ENCODE peak calls at places on chromosomes 16 and 17, in six cellular contexts. M, N, I, G, F and C are unnamed samples.

GRCh38 chr17:77701996-77702395 is 256.5 kb upstream of the TNRC6C start:
- DNase-seq in N (no peak), G (no peak), I (no peak), F (no peak), M (no peak), C (peak)

GRCh38 chr16:86554599-86554916 is 477 bp downstream of the MTHFSD start:
- DNase-seq in M (peak), N (no peak), F (peak), G (no peak), I (no peak), C (no peak)

GRCh38 chr16:56506941-56507340 is 12.9 kb downstream of the BBS2 start:
- DNase-seq in I (peak), M (no peak), F (peak), G (peak), N (no peak), C (no peak)

GRCh38 chr16:89613101-89613953 is at the start of gene DPEP1:
- DNase-seq in M (no peak), F (no peak), G (no peak), I (no peak), N (no peak), C (peak)

GRCh38 chr17:73622381-73622780 is 21.9 kb downstream of the SDK2 start:
- DNase-seq in M (no peak), G (no peak), N (no peak), I (no peak), F (no peak), C (no peak)

GRCh38 chr17:78341559-78342437 is 18.1 kb downstream of the SOCS3 start:
- DNase-seq in F (peak), N (peak), I (peak), M (no peak), G (peak), C (peak)

GRCh38 chr17:29080323-29080722 is 37.4 kb downstream of the PIPOX start:
- DNase-seq in F (no peak), I (no peak), N (no peak), G (no peak), M (no peak), C (no peak)

GRCh38 chr17:65005858-65006257 is 50.7 kb downstream of the GNA13 start:
- DNase-seq in F (no peak), N (no peak), I (no peak), M (no peak), G (no peak), C (no peak)

GRCh38 chr17:39541652-39542051 is 66.1 kb downstream of the NEUROD2 start:
- DNase-seq in F (peak), M (no peak), G (no peak), I (no peak), N (no peak), C (no peak)

GRCh38 chr16:2968368-2968737 is 795 bp upstream of the PAQR4 start:
- DNase-seq in I (no peak), M (peak), N (no peak), F (no peak), G (no peak), C (no peak)

GRCh38 chr16:67428146-67428731 is 2.7 kb upstream of the HSD11B2 start:
- DNase-seq in I (peak), G (peak), F (peak), M (peak), N (peak), C (peak)

GRCh38 chr17:77512062-77512946 is 371.5 kb downstream of the SEC14L1 start:
- DNase-seq in M (no peak), I (no peak), G (no peak), F (no peak), N (no peak), C (no peak)

GRCh38 chr17:34663714-34664113 is 84.3 kb downstream of the TMEM132E start:
- DNase-seq in G (no peak), F (no peak), N (no peak), I (no peak), M (no peak), C (no peak)

GRCh38 chr16:21156767-21157467 is 1.6 kb upstream of the LDAF1 start:
- DNase-seq in I (peak), F (peak), G (peak), M (peak), N (peak), C (peak)

GRCh38 chr17:64041912-64042311 is 21.5 kb upstream of the ICAM2 start:
- DNase-seq in G (no peak), I (no peak), N (no peak), M (no peak), F (no peak), C (no peak)

GRCh38 chr17:37792787-37793186 is 47.9 kb upstream of the HNF1B start:
- DNase-seq in G (peak), N (no peak), F (peak), M (no peak), I (peak), C (no peak)

GRCh38 chr16:3752984-3753383 is 35.7 kb upstream of the TRAP1 start:
- DNase-seq in I (no peak), F (no peak), M (no peak), N (no peak), G (peak), C (no peak)

GRCh38 chr17:77686903-77687302 is 271.6 kb upstream of the TNRC6C start:
- DNase-seq in G (no peak), M (no peak), I (no peak), F (no peak), N (no peak), C (no peak)

GRCh38 chr16:23288726-23289512 is 13.2 kb upstream of the SCNN1B start:
- DNase-seq in F (no peak), G (no peak), M (peak), I (no peak), N (no peak), C (no peak)

GRCh38 chr16:71537643-71538042 is 11.4 kb downstream of the CHST4 start:
- DNase-seq in I (peak), G (peak), F (peak), M (peak), N (no peak), C (peak)

GRCh38 chr17:65405563-65405962 is 155.9 kb downstream of the AXIN2 start:
- DNase-seq in N (no peak), M (no peak), F (no peak), I (no peak), G (no peak), C (no peak)

GRCh38 chr16:14186954-14187306 is 115.8 kb downstream of the MRTFB start:
- DNase-seq in F (peak), G (no peak), I (no peak), M (no peak), N (no peak), C (no peak)

GRCh38 chr16:14187517-14188338 is 116.6 kb downstream of the MRTFB start:
- DNase-seq in M (no peak), N (no peak), I (no peak), F (peak), G (no peak), C (no peak)

GRCh38 chr16:14181371-14182050 is 110.4 kb downstream of the MRTFB start:
- DNase-seq in N (no peak), G (peak), F (peak), I (peak), M (no peak), C (no peak)

GRCh38 chr16:14182999-14183398 is 111.9 kb downstream of the MRTFB start:
- DNase-seq in G (no peak), M (no peak), F (no peak), N (no peak), I (no peak), C (no peak)

GRCh38 chr16:14186007-14186953 is 115.2 kb downstream of the MRTFB start:
- DNase-seq in M (peak), I (peak), G (peak), F (peak), N (peak), C (peak)
- H2AFZ ChIP-seq in M (no peak), I (peak), G (peak), F (peak), N (peak), C (no peak)

DNA sequence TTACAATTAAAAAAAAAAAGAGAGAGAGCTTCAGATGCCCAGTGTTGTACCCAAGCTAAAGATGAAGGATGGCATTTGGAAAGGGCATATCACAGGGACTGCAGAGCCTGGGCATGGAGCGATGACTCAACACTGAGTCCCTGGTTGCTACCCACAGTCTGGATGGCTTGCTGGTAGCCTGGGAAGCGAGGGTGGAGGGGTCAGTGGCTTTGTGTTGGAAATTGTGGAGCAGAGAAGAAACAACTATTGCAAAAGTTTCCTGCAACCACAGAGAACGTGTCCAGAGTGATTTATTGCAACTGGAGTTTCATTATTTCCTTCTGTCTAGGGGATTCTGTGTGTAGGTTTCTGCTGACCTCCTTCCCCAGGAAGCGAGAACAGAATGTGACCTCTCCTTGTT is 414.6 kb downstream of the SHISA9 start:
- DNase-seq in I (no peak), F (no peak), G (peak), M (no peak), N (no peak), C (no peak)
- H2AFZ ChIP-seq in I (no peak), F (no peak), G (no peak), M (no peak), N (no peak), C (no peak)

DNA sequence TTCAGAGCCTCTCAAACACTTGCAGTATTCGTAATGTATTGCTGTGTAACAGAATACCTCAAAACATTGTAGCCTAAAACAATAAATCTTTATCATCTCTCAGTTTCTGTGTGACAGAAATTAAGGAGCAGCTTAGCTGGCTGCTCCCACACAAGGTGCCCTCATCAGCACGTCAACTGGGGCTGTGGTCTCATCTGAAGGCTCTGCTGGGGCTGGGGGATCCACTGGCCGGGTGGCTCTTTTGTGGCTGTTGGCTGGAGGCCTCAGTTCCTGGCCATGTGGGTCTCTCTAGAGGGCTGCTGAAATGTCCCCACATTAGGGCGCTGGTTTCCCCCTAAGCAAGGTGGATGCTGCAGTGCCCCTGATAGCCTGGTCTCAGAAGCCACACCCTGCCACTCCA is 113.4 kb upstream of the CIBAR2 start:
- DNase-seq in F (no peak), I (no peak), G (no peak), M (no peak), N (no peak), C (no peak)
- H2AFZ ChIP-seq in F (no peak), I (no peak), G (no peak), M (no peak), N (no peak), C (no peak)

GRCh38 chr17:8020776-8021564 is 17.9 kb upstream of the ALOX15B start:
- DNase-seq in N (no peak), I (no peak), F (no peak), M (no peak), G (no peak), C (no peak)

GRCh38 chr17:8020251-8020650 is 17.8 kb downstream of the GUCY2D start:
- DNase-seq in N (no peak), I (no peak), M (no peak), F (no peak), G (no peak), C (no peak)

GRCh38 chr17:8018436-8018835 is 16.0 kb downstream of the GUCY2D start:
- DNase-seq in F (no peak), N (no peak), M (no peak), I (no peak), G (no peak), C (no peak)

GRCh38 chr17:8019665-8020064 is 17.2 kb downstream of the GUCY2D start:
- DNase-seq in I (peak), N (no peak), F (no peak), G (peak), M (no peak), C (no peak)

GRCh38 chr17:8019161-8019560 is 16.7 kb downstream of the GUCY2D start:
- DNase-seq in N (no peak), F (no peak), I (no peak), M (no peak), G (no peak), C (no peak)
- H2AFZ ChIP-seq in N (no peak), F (no peak), I (peak), M (no peak), G (no peak), C (no peak)

DNA sequence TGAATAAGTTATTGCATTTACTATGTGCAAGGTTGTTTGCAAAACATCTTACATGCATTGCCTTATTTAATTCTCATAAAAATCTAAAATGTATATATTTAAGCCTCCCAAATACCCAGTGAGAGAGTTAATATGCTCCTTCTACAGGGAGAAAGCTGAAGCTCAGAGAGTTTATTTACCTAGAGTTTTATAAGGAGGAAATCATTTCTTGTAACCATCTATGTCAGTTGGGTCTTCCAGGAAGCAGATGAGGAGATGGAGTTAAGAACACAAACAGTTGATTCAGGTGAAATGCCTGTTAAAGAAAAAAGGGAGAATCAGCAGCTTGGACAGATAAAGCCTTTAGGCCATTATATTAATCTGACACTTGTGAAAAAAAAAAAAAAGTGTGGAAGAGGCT is 62.6 kb upstream of the DHX40 start:
- DNase-seq in M (no peak), I (no peak), N (no peak), G (no peak), F (no peak), C (no peak)
- H2AFZ ChIP-seq in M (no peak), I (no peak), N (no peak), G (no peak), F (no peak), C (no peak)